ENCODE peak calls at places on chromosome 10, in ten cellular contexts. One of them, this sample, is unnamed. For H3K36me3, the result is how much of the 10 kb centered on the place peaks cover.

GRCh38 chr10:101818958-101819633 is 852 bp upstream of the OGA start:
- DNase-seq in HCT116: no peak
- DNase-seq in neural progenitor cell: peak
- DNase-seq in cardiac muscle cell: no peak
- DNase-seq in heart left ventricle: no peak
- DNase-seq in CD8-positive, alpha-beta T cell: no peak
- DNase-seq in bronchial epithelial cell: peak
- DNase-seq in suprapubic skin: no peak
- DNase-seq in heart right ventricle: no peak
- DNase-seq in BJ: no peak
- DNase-seq in this sample: no peak

GRCh38 chr10:12018438-12019342 is 23.9 kb downstream of the UPF2 start:
- DNase-seq in HCT116: no peak
- DNase-seq in neural progenitor cell: no peak
- DNase-seq in cardiac muscle cell: peak
- DNase-seq in heart left ventricle: no peak
- DNase-seq in CD8-positive, alpha-beta T cell: no peak
- DNase-seq in bronchial epithelial cell: no peak
- DNase-seq in suprapubic skin: no peak
- DNase-seq in heart right ventricle: no peak
- DNase-seq in BJ: no peak
- DNase-seq in this sample: no peak

GRCh38 chr10:55631071-55631654 is 729.9 kb downstream of the ZWINT start:
- DNase-seq in HCT116: no peak
- DNase-seq in neural progenitor cell: peak
- DNase-seq in cardiac muscle cell: peak
- DNase-seq in heart left ventricle: peak
- DNase-seq in CD8-positive, alpha-beta T cell: no peak
- DNase-seq in bronchial epithelial cell: peak
- DNase-seq in suprapubic skin: no peak
- DNase-seq in heart right ventricle: peak
- DNase-seq in BJ: no peak
- DNase-seq in this sample: no peak

GRCh38 chr10:21699575-21699974 is 165.5 kb downstream of the MLLT10 start:
- DNase-seq in HCT116: no peak
- DNase-seq in neural progenitor cell: no peak
- DNase-seq in cardiac muscle cell: no peak
- DNase-seq in heart left ventricle: no peak
- DNase-seq in CD8-positive, alpha-beta T cell: no peak
- DNase-seq in bronchial epithelial cell: no peak
- DNase-seq in suprapubic skin: no peak
- DNase-seq in heart right ventricle: no peak
- DNase-seq in BJ: no peak
- DNase-seq in this sample: no peak

GRCh38 chr10:70255329-70256299 is 22.4 kb upstream of the PPA1 start:
- DNase-seq in HCT116: peak
- DNase-seq in neural progenitor cell: no peak
- DNase-seq in cardiac muscle cell: peak
- DNase-seq in heart left ventricle: no peak
- DNase-seq in CD8-positive, alpha-beta T cell: no peak
- DNase-seq in bronchial epithelial cell: peak
- DNase-seq in suprapubic skin: no peak
- DNase-seq in heart right ventricle: no peak
- DNase-seq in BJ: no peak
- DNase-seq in this sample: peak

GRCh38 chr10:72353963-72354355 is 760 bp downstream of the DNAJB12 start:
- DNase-seq in HCT116: no peak
- DNase-seq in neural progenitor cell: peak
- DNase-seq in cardiac muscle cell: peak
- DNase-seq in heart left ventricle: peak
- DNase-seq in CD8-positive, alpha-beta T cell: no peak
- DNase-seq in bronchial epithelial cell: no peak
- DNase-seq in suprapubic skin: no peak
- DNase-seq in heart right ventricle: peak
- DNase-seq in BJ: no peak
- DNase-seq in this sample: no peak

GRCh38 chr10:21243748-21244257 is 281.7 kb downstream of the SKIDA1 start:
- DNase-seq in HCT116: no peak
- DNase-seq in neural progenitor cell: no peak
- DNase-seq in cardiac muscle cell: no peak
- DNase-seq in heart left ventricle: no peak
- DNase-seq in CD8-positive, alpha-beta T cell: no peak
- DNase-seq in bronchial epithelial cell: no peak
- DNase-seq in suprapubic skin: no peak
- DNase-seq in heart right ventricle: no peak
- DNase-seq in BJ: no peak
- DNase-seq in this sample: no peak

GRCh38 chr10:62043493-62043938 is 142.0 kb downstream of the ARID5B start:
- DNase-seq in HCT116: no peak
- DNase-seq in neural progenitor cell: no peak
- DNase-seq in cardiac muscle cell: peak
- DNase-seq in heart left ventricle: no peak
- DNase-seq in CD8-positive, alpha-beta T cell: no peak
- DNase-seq in bronchial epithelial cell: peak
- DNase-seq in suprapubic skin: no peak
- DNase-seq in heart right ventricle: no peak
- DNase-seq in BJ: peak
- DNase-seq in this sample: no peak

GRCh38 chr10:3791974-3792633 is 7.1 kb upstream of the KLF6 start:
- DNase-seq in HCT116: no peak
- DNase-seq in neural progenitor cell: no peak
- DNase-seq in cardiac muscle cell: peak
- DNase-seq in heart left ventricle: no peak
- DNase-seq in CD8-positive, alpha-beta T cell: no peak
- DNase-seq in bronchial epithelial cell: no peak
- DNase-seq in suprapubic skin: no peak
- DNase-seq in heart right ventricle: no peak
- DNase-seq in BJ: no peak
- DNase-seq in this sample: no peak

DNA sequence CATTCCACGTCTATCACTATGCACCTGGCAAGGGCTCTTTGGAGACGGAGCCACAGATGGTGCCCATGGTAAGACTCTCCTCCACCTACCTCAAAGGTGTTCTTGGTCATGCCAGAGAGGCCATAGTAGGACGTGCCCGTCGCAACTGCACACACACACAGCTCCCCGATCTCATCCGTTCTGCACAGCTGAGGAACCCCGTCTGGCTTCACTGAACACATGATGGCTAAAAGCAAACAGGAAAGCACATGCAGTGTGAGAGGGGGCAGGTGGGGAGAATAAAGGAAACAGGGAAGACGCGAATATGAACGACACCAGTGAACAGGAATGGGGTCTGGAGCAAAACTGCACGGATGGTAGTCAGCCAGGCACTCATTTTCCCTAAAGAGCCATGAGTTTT is 230.9 kb downstream of the ZMYND11 start:
- DNase-seq in HCT116: no peak
- DNase-seq in neural progenitor cell: no peak
- DNase-seq in cardiac muscle cell: no peak
- DNase-seq in heart left ventricle: no peak
- DNase-seq in CD8-positive, alpha-beta T cell: no peak
- DNase-seq in bronchial epithelial cell: no peak
- DNase-seq in suprapubic skin: no peak
- DNase-seq in heart right ventricle: no peak
- DNase-seq in BJ: no peak
- DNase-seq in this sample: no peak
- H3K36me3 ChIP-seq in HCT116: under half
- H3K36me3 ChIP-seq in neural progenitor cell: under half
- H3K36me3 ChIP-seq in cardiac muscle cell: under half
- H3K36me3 ChIP-seq in heart left ventricle: under half
- H3K36me3 ChIP-seq in CD8-positive, alpha-beta T cell: under half
- H3K36me3 ChIP-seq in bronchial epithelial cell: under half
- H3K36me3 ChIP-seq in suprapubic skin: half or more
- H3K36me3 ChIP-seq in heart right ventricle: under half
- H3K36me3 ChIP-seq in BJ: under half
- H3K36me3 ChIP-seq in this sample: under half

DNA sequence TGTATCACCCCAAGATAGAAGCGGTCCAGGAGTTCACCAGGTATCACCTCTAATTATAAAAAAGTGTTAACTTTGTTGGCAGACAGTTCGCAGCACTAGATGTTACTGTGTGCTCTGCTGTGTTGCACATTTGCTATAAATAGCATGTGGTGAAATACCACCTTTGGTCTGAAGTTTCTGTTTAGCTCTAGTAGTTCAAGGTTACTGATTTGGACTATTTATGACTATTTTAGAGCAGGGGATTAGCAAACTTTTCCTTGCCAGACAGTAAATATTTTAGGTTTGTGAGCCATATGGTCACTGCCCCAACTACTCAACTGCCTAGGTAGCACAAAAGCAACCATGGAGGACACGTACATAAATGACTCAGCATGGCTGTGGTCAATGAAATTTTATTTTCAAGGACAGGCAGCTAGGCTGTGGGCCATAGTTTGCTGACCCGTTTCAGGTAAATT is 16.5 kb downstream of the DENND10 start:
- DNase-seq in HCT116: no peak
- DNase-seq in neural progenitor cell: no peak
- DNase-seq in cardiac muscle cell: no peak
- DNase-seq in heart left ventricle: no peak
- DNase-seq in CD8-positive, alpha-beta T cell: no peak
- DNase-seq in bronchial epithelial cell: no peak
- DNase-seq in suprapubic skin: no peak
- DNase-seq in heart right ventricle: no peak
- DNase-seq in BJ: peak
- DNase-seq in this sample: no peak
- TF ChIP-seq CTCF in HCT116: no peak
- TF ChIP-seq CTCF in neural progenitor cell: no peak
- TF ChIP-seq CTCF in cardiac muscle cell: no peak
- TF ChIP-seq CTCF in heart left ventricle: no peak
- TF ChIP-seq CTCF in CD8-positive, alpha-beta T cell: no peak
- TF ChIP-seq CTCF in bronchial epithelial cell: no peak
- TF ChIP-seq CTCF in suprapubic skin: no peak
- TF ChIP-seq CTCF in heart right ventricle: no peak
- TF ChIP-seq CTCF in BJ: no peak
- TF ChIP-seq CTCF in this sample: no peak

GRCh38 chr10:103651783-103652476 is 158.4 kb downstream of the NEURL1 start:
- DNase-seq in HCT116: no peak
- DNase-seq in neural progenitor cell: no peak
- DNase-seq in cardiac muscle cell: no peak
- DNase-seq in heart left ventricle: peak
- DNase-seq in CD8-positive, alpha-beta T cell: no peak
- DNase-seq in bronchial epithelial cell: no peak
- DNase-seq in suprapubic skin: no peak
- DNase-seq in heart right ventricle: peak
- DNase-seq in BJ: no peak
- DNase-seq in this sample: no peak
- H3K36me3 ChIP-seq in HCT116: under half
- H3K36me3 ChIP-seq in neural progenitor cell: under half
- H3K36me3 ChIP-seq in cardiac muscle cell: under half
- H3K36me3 ChIP-seq in heart left ventricle: under half
- H3K36me3 ChIP-seq in CD8-positive, alpha-beta T cell: under half
- H3K36me3 ChIP-seq in bronchial epithelial cell: under half
- H3K36me3 ChIP-seq in suprapubic skin: under half
- H3K36me3 ChIP-seq in heart right ventricle: under half
- H3K36me3 ChIP-seq in BJ: under half
- H3K36me3 ChIP-seq in this sample: under half

DNA sequence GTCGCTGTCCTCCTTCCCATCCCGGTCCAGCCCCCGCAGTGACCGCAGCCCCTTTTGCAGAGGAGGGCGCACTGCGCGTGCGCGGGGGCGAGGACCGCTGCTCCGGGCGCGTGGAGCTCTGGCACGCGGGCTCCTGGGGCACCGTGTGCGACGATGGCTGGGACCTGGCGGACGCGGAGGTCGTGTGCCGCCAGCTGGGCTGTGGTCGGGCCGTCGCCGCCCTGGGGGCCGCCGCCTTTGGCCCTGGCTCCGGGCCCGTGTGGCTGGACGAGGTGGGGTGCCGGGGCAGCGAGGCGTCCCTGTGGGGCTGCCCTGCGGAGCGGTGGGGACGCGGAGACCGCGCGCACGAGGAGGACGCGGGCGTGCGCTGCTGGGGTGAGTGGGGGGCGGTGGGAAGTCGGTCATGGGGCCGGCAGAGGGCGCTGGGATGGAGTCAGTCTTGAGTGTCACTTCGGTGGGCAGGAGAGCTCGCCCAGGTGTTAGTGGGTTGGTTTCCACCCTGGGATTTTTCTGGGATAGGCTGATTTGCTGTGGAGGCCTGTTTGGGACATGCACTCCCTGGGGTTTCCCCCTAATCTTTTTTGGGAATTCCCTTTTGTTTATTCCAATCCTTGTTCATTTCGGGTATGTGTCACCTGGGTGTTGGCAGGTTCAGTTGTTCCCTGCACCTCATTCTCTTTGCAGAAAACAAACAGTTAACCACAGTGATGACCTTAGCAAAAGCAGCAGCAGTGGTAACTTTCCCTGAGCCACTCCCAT is 11.6 kb downstream of the SCART1 start:
- DNase-seq in HCT116: no peak
- DNase-seq in neural progenitor cell: no peak
- DNase-seq in cardiac muscle cell: no peak
- DNase-seq in heart left ventricle: no peak
- DNase-seq in CD8-positive, alpha-beta T cell: no peak
- DNase-seq in bronchial epithelial cell: peak
- DNase-seq in suprapubic skin: peak
- DNase-seq in heart right ventricle: no peak
- DNase-seq in BJ: no peak
- DNase-seq in this sample: no peak
- TF ChIP-seq CTCF in HCT116: no peak
- TF ChIP-seq CTCF in neural progenitor cell: no peak
- TF ChIP-seq CTCF in cardiac muscle cell: no peak
- TF ChIP-seq CTCF in heart left ventricle: no peak
- TF ChIP-seq CTCF in CD8-positive, alpha-beta T cell: no peak
- TF ChIP-seq CTCF in bronchial epithelial cell: no peak
- TF ChIP-seq CTCF in suprapubic skin: no peak
- TF ChIP-seq CTCF in heart right ventricle: no peak
- TF ChIP-seq CTCF in BJ: no peak
- TF ChIP-seq CTCF in this sample: no peak

DNA sequence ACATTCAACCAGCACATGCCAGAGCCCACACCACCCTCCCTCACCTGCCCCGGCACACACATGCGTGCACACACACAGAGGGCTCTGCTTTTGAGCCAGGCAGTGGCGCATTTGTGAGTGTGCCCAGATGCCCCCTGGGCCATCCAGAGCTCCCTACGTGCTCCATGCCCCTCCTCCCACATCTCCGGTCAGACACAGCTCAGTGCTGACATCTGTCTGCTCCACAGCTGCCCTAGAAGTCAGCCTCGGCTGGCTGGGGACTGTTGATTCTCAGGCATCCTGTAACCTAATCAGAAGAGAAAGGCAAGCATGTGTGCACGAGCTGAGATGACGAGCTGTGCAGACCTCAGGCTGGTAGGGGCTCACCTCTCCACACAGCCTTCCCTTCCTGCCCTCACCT is 135.1 kb downstream of the ZMIZ1 start:
- DNase-seq in HCT116: no peak
- DNase-seq in neural progenitor cell: no peak
- DNase-seq in cardiac muscle cell: no peak
- DNase-seq in heart left ventricle: no peak
- DNase-seq in CD8-positive, alpha-beta T cell: no peak
- DNase-seq in bronchial epithelial cell: no peak
- DNase-seq in suprapubic skin: no peak
- DNase-seq in heart right ventricle: no peak
- DNase-seq in BJ: no peak
- DNase-seq in this sample: no peak
- H3K36me3 ChIP-seq in HCT116: under half
- H3K36me3 ChIP-seq in neural progenitor cell: under half
- H3K36me3 ChIP-seq in cardiac muscle cell: under half
- H3K36me3 ChIP-seq in heart left ventricle: under half
- H3K36me3 ChIP-seq in CD8-positive, alpha-beta T cell: under half
- H3K36me3 ChIP-seq in bronchial epithelial cell: under half
- H3K36me3 ChIP-seq in suprapubic skin: half or more
- H3K36me3 ChIP-seq in heart right ventricle: under half
- H3K36me3 ChIP-seq in BJ: under half
- H3K36me3 ChIP-seq in this sample: under half

GRCh38 chr10:58435297-58435696 is 50.1 kb downstream of the TFAM start:
- DNase-seq in HCT116: peak
- DNase-seq in neural progenitor cell: no peak
- DNase-seq in cardiac muscle cell: peak
- DNase-seq in heart left ventricle: no peak
- DNase-seq in CD8-positive, alpha-beta T cell: no peak
- DNase-seq in bronchial epithelial cell: peak
- DNase-seq in suprapubic skin: no peak
- DNase-seq in heart right ventricle: peak
- DNase-seq in BJ: peak
- DNase-seq in this sample: peak
- TF ChIP-seq CTCF in HCT116: peak
- TF ChIP-seq CTCF in neural progenitor cell: no peak
- TF ChIP-seq CTCF in cardiac muscle cell: peak
- TF ChIP-seq CTCF in heart left ventricle: no peak
- TF ChIP-seq CTCF in CD8-positive, alpha-beta T cell: no peak
- TF ChIP-seq CTCF in bronchial epithelial cell: peak
- TF ChIP-seq CTCF in suprapubic skin: no peak
- TF ChIP-seq CTCF in heart right ventricle: no peak
- TF ChIP-seq CTCF in BJ: peak
- TF ChIP-seq CTCF in this sample: peak

This sample was measured in keratinocyte.